ENCODE peak calls at places on chromosomes 2 and 18, in five cellular contexts. T is CD8-positive, alpha-beta T cell; P is naive thymus-derived CD4-positive, alpha-beta T cell; F is CD8-positive, alpha-beta memory T cell; C is OCI-LY7. U is an unnamed sample.

GRCh38 chr2:47043142-47043890 is 111.8 kb downstream of the STPG4 start:
- DNase-seq in C (no peak), T (no peak), F (no peak), P (no peak), U (no peak)

GRCh38 chr2:74690571-74690970 is 36.5 kb downstream of the SEMA4F start:
- DNase-seq in C (peak), F (no peak), T (no peak), P (peak), U (peak)

GRCh38 chr18:52694804-52695203 is 354.8 kb downstream of the DCC start:
- DNase-seq in F (no peak), T (no peak), C (peak), P (no peak), U (no peak)

GRCh38 chr2:37984176-37984575 is 59.1 kb downstream of the RMDN2 start:
- DNase-seq in F (no peak), P (no peak), T (no peak), C (no peak), U (no peak)

GRCh38 chr2:122652670-122653069 is 897.2 kb downstream of the TSN start:
- DNase-seq in T (no peak), C (no peak), P (no peak), F (no peak), U (no peak)

GRCh38 chr2:151315381-151315903 is 26.0 kb upstream of the NMI start:
- DNase-seq in T (no peak), F (no peak), P (no peak), C (no peak), U (no peak)

GRCh38 chr2:65800998-65801397 is 368.6 kb upstream of the SPRED2 start:
- DNase-seq in P (no peak), C (no peak), T (no peak), F (no peak), U (no peak)

GRCh38 chr2:68536000-68536399 is 68.6 kb downstream of the APLF start:
- DNase-seq in C (no peak), F (no peak), T (no peak), P (no peak), U (no peak)

GRCh38 chr2:69474688-69475087 is 37.5 kb upstream of the NFU1 start:
- DNase-seq in F (no peak), T (no peak), P (no peak), C (no peak), U (no peak)

GRCh38 chr2:3605013-3605961 is 10.4 kb downstream of the COLEC11 start:
- DNase-seq in F (peak), C (peak), P (peak), T (peak), U (peak)

GRCh38 chr18:13500227-13500865 is 226.0 kb downstream of the FAM210A start:
- DNase-seq in P (no peak), F (no peak), C (no peak), T (no peak), U (no peak)

GRCh38 chr2:144950874-144951560 is 431.1 kb upstream of the ZEB2 start:
- DNase-seq in F (no peak), C (no peak), T (no peak), P (no peak), U (no peak)

GRCh38 chr2:156891609-156892008 is 365.9 kb upstream of the GALNT5 start:
- DNase-seq in P (no peak), F (no peak), T (no peak), C (no peak), U (no peak)

GRCh38 chr2:128523490-128523889 is 204.8 kb upstream of the HS6ST1 start:
- DNase-seq in F (no peak), P (no peak), C (no peak), T (no peak), U (no peak)

GRCh38 chr2:86372641-86373502 is 35.4 kb upstream of the REEP1 start:
- DNase-seq in T (no peak), C (peak), F (no peak), P (no peak), U (no peak)

GRCh38 chr2:121205321-121205942 is 79.6 kb downstream of the TFCP2L1 start:
- DNase-seq in C (no peak), T (no peak), F (no peak), P (no peak), U (no peak)

GRCh38 chr2:70676301-70677035 is 91.5 kb downstream of the ADD2 start:
- DNase-seq in P (no peak), C (no peak), F (no peak), T (no peak), U (no peak)

GRCh38 chr2:29628078-29628765 is 293.2 kb downstream of the ALK start:
- DNase-seq in T (no peak), F (no peak), P (no peak), C (no peak), U (peak)

GRCh38 chr2:241841181-241842066 is 17.3 kb downstream of the PDCD1 start:
- DNase-seq in T (peak), C (no peak), P (no peak), F (no peak), U (no peak)

GRCh38 chr2:240095556-240096523 is 40.3 kb downstream of the COPS9 start:
- DNase-seq in P (no peak), F (no peak), C (no peak), T (no peak), U (no peak)

GRCh38 chr2:147937744-147938349 is 82.7 kb downstream of the ORC4 start:
- DNase-seq in F (peak), P (peak), C (peak), T (no peak), U (no peak)

GRCh38 chr2:114022360-114023085 is 132.6 kb downstream of the ACTR3 start:
- DNase-seq in F (no peak), C (no peak), T (no peak), P (no peak), U (no peak)

GRCh38 chr2:44801676-44802408 is 139.7 kb upstream of the SIX3 start:
- DNase-seq in C (no peak), P (no peak), F (no peak), T (no peak), U (no peak)

GRCh38 chr2:149329068-149329467 is 1.3 kb upstream of the LYPD6 start:
- DNase-seq in T (no peak), P (no peak), C (no peak), F (no peak), U (no peak)

GRCh38 chr2:9761547-9761946 is 81.7 kb upstream of the TAF1B start:
- DNase-seq in T (no peak), F (no peak), P (no peak), C (no peak), U (no peak)

GRCh38 chr18:77008006-77008405 is 124.6 kb downstream of the MBP start:
- DNase-seq in C (no peak), P (no peak), T (no peak), F (no peak), U (no peak)

GRCh38 chr2:37323176-37323575 is 1.5 kb downstream of the PRKD3 start:
- DNase-seq in P (peak), T (no peak), C (peak), F (no peak), U (no peak)

GRCh38 chr2:232689152-232689910 is 7.8 kb upstream of the GIGYF2 start:
- DNase-seq in T (no peak), C (no peak), F (no peak), P (no peak), U (no peak)

GRCh38 chr2:96470636-96471035 is 34.5 kb downstream of the NEURL3 start:
- DNase-seq in P (peak), F (peak), C (no peak), T (peak), U (no peak)

GRCh38 chr2:6864251-6864758 is 1.4 kb downstream of the CMPK2 start:
- DNase-seq in T (no peak), F (no peak), P (no peak), C (no peak), U (no peak)
- H3K27ac ChIP-seq in T (no peak), F (no peak), P (peak), C (no peak), U (peak)

DNA sequence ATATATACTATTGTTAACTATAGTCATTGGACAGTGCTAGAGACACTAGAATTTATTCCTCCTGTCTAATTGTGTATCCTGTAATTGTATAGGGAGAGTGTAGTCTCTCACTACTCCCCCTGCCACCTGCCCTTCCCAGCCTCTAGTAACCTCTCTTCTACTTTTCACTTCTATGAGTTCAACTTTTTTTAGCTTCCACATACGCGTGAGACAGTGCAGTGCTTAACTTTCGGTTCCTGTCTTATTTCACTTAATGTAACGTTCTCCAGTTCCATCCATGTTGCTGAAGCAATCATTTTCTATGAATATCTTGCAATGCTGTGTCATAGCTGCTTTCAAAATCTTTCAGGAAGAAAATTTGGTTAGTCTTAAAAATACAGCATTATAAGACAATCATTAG is 22.8 kb upstream of the RUFY4 start:
- DNase-seq in C (peak), P (no peak), T (no peak), F (no peak), U (no peak)
- H3K27ac ChIP-seq in C (no peak), P (no peak), T (no peak), F (no peak), U (no peak)

DNA sequence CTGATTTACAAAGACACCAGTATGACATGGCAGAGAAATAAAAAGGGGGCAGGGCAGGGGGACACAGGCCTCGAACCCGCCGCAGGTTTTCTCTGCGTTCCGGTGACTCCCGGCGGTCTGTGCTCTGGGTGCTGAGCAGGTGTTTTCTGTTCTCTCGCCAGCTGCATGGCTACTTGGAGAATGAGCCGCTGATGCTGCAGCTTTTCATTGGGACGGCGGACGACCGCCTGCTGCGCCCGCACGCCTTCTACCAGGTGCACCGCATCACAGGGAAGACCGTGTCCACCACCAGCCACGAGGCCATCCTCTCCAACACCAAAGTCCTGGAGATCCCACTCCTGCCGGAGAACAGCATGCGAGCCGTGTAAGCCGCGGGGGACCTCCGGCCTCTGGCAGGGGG is 52.9 kb downstream of the NFATC1 start:
- DNase-seq in F (no peak), C (no peak), T (no peak), P (no peak), U (no peak)
- H3K27ac ChIP-seq in F (no peak), C (no peak), T (no peak), P (no peak), U (no peak)

DNA sequence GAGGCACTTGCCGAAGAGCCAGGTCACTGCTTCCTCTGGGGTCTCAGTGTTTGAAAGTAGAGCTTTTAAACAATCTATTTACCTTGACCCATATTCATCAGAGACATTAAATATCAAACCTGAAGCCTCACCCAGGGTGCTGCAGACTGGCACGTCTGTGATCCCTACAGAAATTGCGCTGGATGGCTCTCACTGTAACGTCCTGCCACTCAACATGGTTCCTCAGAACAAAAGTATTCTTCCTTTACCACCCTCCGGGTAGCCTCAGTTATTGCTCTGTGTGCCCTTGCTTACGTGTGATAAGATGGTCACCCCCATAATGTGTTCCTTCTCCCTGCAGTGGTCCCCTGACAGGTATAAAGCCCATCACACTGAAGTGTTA is 87.1 kb downstream of the METTL8 start:
- DNase-seq in T (no peak), F (no peak), C (no peak), P (no peak), U (no peak)
- H3K27ac ChIP-seq in T (no peak), F (no peak), C (peak), P (no peak), U (no peak)

GRCh38 chr2:20425371-20425881 is 21.4 kb upstream of the RHOB start:
- DNase-seq in T (no peak), F (no peak), C (peak), P (no peak), U (no peak)
- H3K27ac ChIP-seq in T (no peak), F (no peak), C (peak), P (no peak), U (no peak)

GRCh38 chr18:79523738-79524180 is 128.0 kb downstream of the NFATC1 start:
- DNase-seq in F (peak), T (peak), P (peak), C (peak), U (no peak)
- H3K27ac ChIP-seq in F (peak), T (peak), P (peak), C (peak), U (no peak)